ENCODE peak calls at places on chromosomes 16 and 17, in five cellular contexts. One of them, this sample, is unnamed.

GRCh38 chr17:50560185-50560824 is at the start of gene CACNA1G:
- DNase-seq in cardiac muscle cell: peak; percentile 92
- DNase-seq in thoracic aorta: peak; percentile 69
- DNase-seq in endothelial cell: peak; percentile 93
- DNase-seq in IMR-90: peak; percentile 70
- DNase-seq in this sample: peak; percentile 78

GRCh38 chr16:57365826-57366536 is 6.3 kb upstream of the CX3CL1 start:
- DNase-seq in cardiac muscle cell: no peak
- DNase-seq in IMR-90: no peak
- DNase-seq in thoracic aorta: no peak
- DNase-seq in endothelial cell: no peak
- DNase-seq in this sample: no peak

GRCh38 chr17:65173284-65173793 is 36.2 kb downstream of the RGS9 start:
- DNase-seq in IMR-90: peak; percentile 55
- DNase-seq in cardiac muscle cell: peak; percentile 86
- DNase-seq in thoracic aorta: no peak
- DNase-seq in endothelial cell: peak; percentile 41
- DNase-seq in this sample: peak; percentile 86

GRCh38 chr17:34503804-34504203 is 75.6 kb upstream of the TMEM132E start:
- DNase-seq in thoracic aorta: no peak
- DNase-seq in endothelial cell: no peak
- DNase-seq in cardiac muscle cell: peak; percentile 23
- DNase-seq in IMR-90: no peak
- DNase-seq in this sample: peak; percentile 13

GRCh38 chr17:9484789-9485188 is 90.8 kb downstream of the STX8 start:
- DNase-seq in IMR-90: peak; percentile 45
- DNase-seq in thoracic aorta: no peak
- DNase-seq in endothelial cell: no peak
- DNase-seq in cardiac muscle cell: peak; percentile 11
- DNase-seq in this sample: peak; percentile 49

GRCh38 chr17:78137392-78138203 is 7.0 kb downstream of the TMC8 start:
- DNase-seq in endothelial cell: no peak
- DNase-seq in thoracic aorta: no peak
- DNase-seq in IMR-90: no peak
- DNase-seq in cardiac muscle cell: no peak
- DNase-seq in this sample: no peak

GRCh38 chr17:27544350-27545131 is 86.4 kb upstream of the LGALS9 start:
- DNase-seq in cardiac muscle cell: peak; percentile 59
- DNase-seq in IMR-90: peak; percentile 63
- DNase-seq in thoracic aorta: no peak
- DNase-seq in endothelial cell: no peak
- DNase-seq in this sample: no peak

GRCh38 chr17:50765454-50766221 is 1.7 kb downstream of the ANKRD40CL start:
- DNase-seq in IMR-90: no peak
- DNase-seq in cardiac muscle cell: no peak
- DNase-seq in thoracic aorta: no peak
- DNase-seq in endothelial cell: no peak
- DNase-seq in this sample: no peak

GRCh38 chr17:601462-602303 is 113.0 kb downstream of the VPS53 start:
- DNase-seq in endothelial cell: no peak
- DNase-seq in thoracic aorta: no peak
- DNase-seq in cardiac muscle cell: peak; percentile 91
- DNase-seq in IMR-90: peak; percentile 87
- DNase-seq in this sample: no peak

GRCh38 chr16:57830890-57831484 is 28.7 kb upstream of the KIFC3 start:
- DNase-seq in IMR-90: no peak
- DNase-seq in endothelial cell: no peak
- DNase-seq in thoracic aorta: no peak
- DNase-seq in cardiac muscle cell: no peak
- DNase-seq in this sample: no peak

GRCh38 chr16:46629331-46629843 is 8.2 kb upstream of the SHCBP1 start:
- DNase-seq in IMR-90: peak; percentile 60
- DNase-seq in thoracic aorta: no peak
- DNase-seq in cardiac muscle cell: peak; percentile 77
- DNase-seq in endothelial cell: peak; percentile 24
- DNase-seq in this sample: peak; percentile 75

GRCh38 chr17:46039592-46040186 is 40.6 kb downstream of the STH start:
- DNase-seq in endothelial cell: no peak
- DNase-seq in thoracic aorta: no peak
- DNase-seq in IMR-90: no peak
- DNase-seq in cardiac muscle cell: no peak
- DNase-seq in this sample: no peak

GRCh38 chr17:78739331-78739853 is 42.7 kb downstream of the CYTH1 start:
- DNase-seq in cardiac muscle cell: no peak
- DNase-seq in IMR-90: no peak
- DNase-seq in thoracic aorta: no peak
- DNase-seq in endothelial cell: no peak
- DNase-seq in this sample: no peak

GRCh38 chr17:17351901-17352781 is 49.0 kb downstream of the NT5M start:
- DNase-seq in endothelial cell: no peak
- DNase-seq in thoracic aorta: no peak
- DNase-seq in IMR-90: peak; percentile 48
- DNase-seq in cardiac muscle cell: peak; percentile 66
- DNase-seq in this sample: peak; percentile 56

GRCh38 chr17:46809110-46809571 is 9.4 kb downstream of the WNT3 start:
- DNase-seq in IMR-90: no peak
- DNase-seq in thoracic aorta: no peak
- DNase-seq in cardiac muscle cell: no peak
- DNase-seq in endothelial cell: no peak
- DNase-seq in this sample: no peak

GRCh38 chr17:77106874-77107358 is 33.9 kb upstream of the SEC14L1 start:
- DNase-seq in IMR-90: no peak
- DNase-seq in thoracic aorta: no peak
- DNase-seq in cardiac muscle cell: no peak
- DNase-seq in endothelial cell: no peak
- DNase-seq in this sample: no peak

GRCh38 chr17:6969323-6969726 is 26.5 kb upstream of the ALOX12 start:
- DNase-seq in endothelial cell: no peak
- DNase-seq in thoracic aorta: no peak
- DNase-seq in cardiac muscle cell: no peak
- DNase-seq in IMR-90: no peak
- DNase-seq in this sample: no peak

GRCh38 chr17:62902573-62903229 is 63.3 kb upstream of the TANC2 start:
- DNase-seq in thoracic aorta: no peak
- DNase-seq in IMR-90: no peak
- DNase-seq in cardiac muscle cell: no peak
- DNase-seq in endothelial cell: no peak
- DNase-seq in this sample: no peak

GRCh38 chr17:28712037-28712704 is 483 bp upstream of the PROCA1 start:
- DNase-seq in endothelial cell: peak; percentile 65
- DNase-seq in IMR-90: no peak
- DNase-seq in cardiac muscle cell: peak; percentile 51
- DNase-seq in thoracic aorta: no peak
- DNase-seq in this sample: peak; percentile 31

GRCh38 chr17:81738801-81739393 is 26.8 kb downstream of the SLC25A10 start:
- DNase-seq in cardiac muscle cell: no peak
- DNase-seq in endothelial cell: no peak
- DNase-seq in thoracic aorta: no peak
- DNase-seq in IMR-90: no peak
- DNase-seq in this sample: no peak

GRCh38 chr17:58534901-58535421 is 20.5 kb upstream of the MTMR4 start:
- DNase-seq in IMR-90: peak; percentile 61
- DNase-seq in endothelial cell: no peak
- DNase-seq in thoracic aorta: no peak
- DNase-seq in cardiac muscle cell: peak; percentile 67
- DNase-seq in this sample: peak; percentile 47

GRCh38 chr17:19397556-19398041 is 10.6 kb upstream of the MFAP4 start:
- DNase-seq in cardiac muscle cell: no peak
- DNase-seq in endothelial cell: no peak
- DNase-seq in thoracic aorta: no peak
- DNase-seq in IMR-90: no peak
- DNase-seq in this sample: no peak
- TF ChIP-seq CTCF in cardiac muscle cell: no peak
- TF ChIP-seq CTCF in endothelial cell: no peak
- TF ChIP-seq CTCF in thoracic aorta: no peak
- TF ChIP-seq CTCF in IMR-90: no peak
- TF ChIP-seq CTCF in this sample: no peak

GRCh38 chr17:21037117-21037803 is 5.6 kb downstream of the USP22 start:
- DNase-seq in thoracic aorta: no peak
- DNase-seq in IMR-90: no peak
- DNase-seq in endothelial cell: no peak
- DNase-seq in cardiac muscle cell: no peak
- DNase-seq in this sample: no peak

GRCh38 chr17:21041753-21042433 is 918 bp downstream of the USP22 start:
- DNase-seq in IMR-90: peak; percentile 61
- DNase-seq in cardiac muscle cell: peak; percentile 87
- DNase-seq in endothelial cell: peak; percentile 67
- DNase-seq in thoracic aorta: peak; percentile 52
- DNase-seq in this sample: peak; percentile 91

GRCh38 chr17:21042434-21043295 is at the start of gene USP22:
- DNase-seq in thoracic aorta: no peak
- DNase-seq in cardiac muscle cell: no peak
- DNase-seq in IMR-90: no peak
- DNase-seq in endothelial cell: peak; percentile 94
- DNase-seq in this sample: no peak

GRCh38 chr17:21043296-21044232 is 753 bp upstream of the USP22 start:
- DNase-seq in endothelial cell: peak; percentile 93
- DNase-seq in cardiac muscle cell: peak; percentile 100
- DNase-seq in thoracic aorta: peak; percentile 92
- DNase-seq in IMR-90: peak; percentile 98
- DNase-seq in this sample: peak; percentile 99

DNA sequence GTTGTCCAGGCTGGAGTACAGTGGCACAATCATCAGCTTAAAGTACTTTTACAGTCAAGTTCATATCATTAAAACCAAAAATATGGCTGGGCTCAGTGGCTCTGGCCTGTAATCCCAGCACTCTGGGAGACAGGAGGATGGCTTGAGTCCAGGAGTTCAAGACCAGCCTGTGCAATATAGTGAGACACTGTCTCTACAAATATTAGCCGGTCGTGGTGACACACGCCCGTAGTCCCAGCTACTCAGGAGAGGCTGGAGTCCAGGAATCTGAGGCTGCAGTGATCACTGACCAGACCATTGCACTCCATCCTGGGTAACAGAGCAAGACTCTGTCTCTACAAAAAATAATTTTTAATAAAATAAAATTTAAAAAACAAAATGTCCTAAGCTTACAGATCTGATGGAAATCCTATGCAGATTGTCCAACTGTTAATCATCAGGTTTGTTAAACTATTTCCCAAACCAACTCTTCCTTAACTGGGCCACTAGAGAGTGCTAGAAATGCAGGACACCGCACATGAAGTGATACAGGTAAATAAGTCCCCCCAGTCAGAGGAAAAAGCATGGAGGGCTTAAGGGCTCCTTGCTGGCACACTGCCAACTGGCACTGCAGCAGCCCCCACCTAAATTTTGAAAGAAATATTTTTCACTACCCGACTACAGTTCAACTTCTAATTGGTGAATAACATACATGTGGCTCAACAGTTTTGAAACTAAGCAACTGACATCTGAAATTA is 2.8 kb downstream of the USP22 start:
- DNase-seq in IMR-90: peak; percentile 56
- DNase-seq in endothelial cell: no peak
- DNase-seq in thoracic aorta: no peak
- DNase-seq in cardiac muscle cell: peak; percentile 76
- DNase-seq in this sample: peak; percentile 65
- TF ChIP-seq CTCF in IMR-90: peak; percentile 45
- TF ChIP-seq CTCF in endothelial cell: no peak
- TF ChIP-seq CTCF in thoracic aorta: peak; percentile 21
- TF ChIP-seq CTCF in cardiac muscle cell: peak; percentile 53
- TF ChIP-seq CTCF in this sample: peak; percentile 56

GRCh38 chr17:72419866-72420774 is 299.3 kb downstream of the SOX9 start:
- DNase-seq in thoracic aorta: no peak
- DNase-seq in cardiac muscle cell: no peak
- DNase-seq in endothelial cell: no peak
- DNase-seq in IMR-90: no peak
- DNase-seq in this sample: no peak
- TF ChIP-seq CTCF in thoracic aorta: no peak
- TF ChIP-seq CTCF in cardiac muscle cell: no peak
- TF ChIP-seq CTCF in endothelial cell: no peak
- TF ChIP-seq CTCF in IMR-90: no peak
- TF ChIP-seq CTCF in this sample: no peak

GRCh38 chr16:2047330-2048115 is at the start of the genes NTHL1 and TSC2:
- DNase-seq in IMR-90: peak; percentile 95
- DNase-seq in cardiac muscle cell: peak; percentile 97
- DNase-seq in thoracic aorta: peak; percentile 79
- DNase-seq in endothelial cell: peak; percentile 96
- DNase-seq in this sample: peak; percentile 97
- TF ChIP-seq CTCF in IMR-90: peak; percentile 45
- TF ChIP-seq CTCF in cardiac muscle cell: peak; percentile 25
- TF ChIP-seq CTCF in thoracic aorta: peak; percentile 31
- TF ChIP-seq CTCF in endothelial cell: peak; percentile 69
- TF ChIP-seq CTCF in this sample: peak; percentile 32

GRCh38 chr16:84048306-84048705 is 5.7 kb upstream of the SLC38A8 start:
- DNase-seq in IMR-90: no peak
- DNase-seq in endothelial cell: no peak
- DNase-seq in thoracic aorta: no peak
- DNase-seq in cardiac muscle cell: no peak
- DNase-seq in this sample: no peak
- TF ChIP-seq CTCF in IMR-90: no peak
- TF ChIP-seq CTCF in endothelial cell: no peak
- TF ChIP-seq CTCF in thoracic aorta: no peak
- TF ChIP-seq CTCF in cardiac muscle cell: no peak
- TF ChIP-seq CTCF in this sample: no peak